ENCODE peak calls at places on chromosomes 12 and 14, in five cellular contexts. Q, G, N, W and C are unnamed samples. For H3K36me3, the result is how much of the 10 kb centered on the place peaks cover.

GRCh38 chr14:105071326-105071725 is 6.1 kb upstream of the GPR132 start:
- DNase-seq in Q (no peak), G (no peak), N (no peak), W (no peak), C (no peak)

GRCh38 chr12:14394317-14395058 is 29.0 kb downstream of the ATF7IP start:
- DNase-seq in Q (no peak), G (no peak), N (peak), W (no peak), C (peak)

GRCh38 chr12:4579305-4580097 is 17.5 kb downstream of the DYRK4 start:
- DNase-seq in Q (peak), G (no peak), N (no peak), W (no peak), C (no peak)

GRCh38 chr14:76293923-76294322 is 82.0 kb upstream of the ESRRB start:
- DNase-seq in Q (no peak), G (no peak), N (no peak), W (no peak), C (peak)

GRCh38 chr14:36383674-36384421 is 63.4 kb upstream of the MBIP start:
- DNase-seq in Q (no peak), G (no peak), N (no peak), W (peak), C (no peak)

GRCh38 chr12:1034726-1035457 is 43.9 kb downstream of the ERC1 start:
- DNase-seq in Q (no peak), G (no peak), N (no peak), W (no peak), C (no peak)

GRCh38 chr12:51270847-51271518 is 768 bp upstream of the SMAGP start:
- DNase-seq in Q (no peak), G (no peak), N (no peak), W (no peak), C (peak)

GRCh38 chr12:98402081-98402480 is 113.3 kb upstream of the TMPO start:
- DNase-seq in Q (no peak), G (no peak), N (no peak), W (no peak), C (no peak)

GRCh38 chr14:93045965-93046695 is 69.6 kb downstream of the ITPK1 start:
- DNase-seq in Q (no peak), G (no peak), N (peak), W (no peak), C (no peak)

GRCh38 chr12:1796515-1797010 is 23.8 kb upstream of the LRTM2 start:
- DNase-seq in Q (peak), G (peak), N (no peak), W (peak), C (peak)

GRCh38 chr12:65823481-65824313 is 586 bp upstream of the HMGA2 start:
- DNase-seq in Q (peak), G (peak), N (peak), W (peak), C (peak)

GRCh38 chr12:94151577-94151976 is 3.2 kb downstream of the PLXNC1 start:
- DNase-seq in Q (peak), G (no peak), N (no peak), W (no peak), C (peak)

GRCh38 chr12:68623984-68624383 is 13.3 kb downstream of the RAP1B start:
- DNase-seq in Q (no peak), G (no peak), N (no peak), W (no peak), C (no peak)

GRCh38 chr14:30482270-30482669 is 76.7 kb upstream of the G2E3 start:
- DNase-seq in Q (no peak), G (no peak), N (no peak), W (no peak), C (no peak)

GRCh38 chr12:57739387-57739786 is 845 bp upstream of the AGAP2 start:
- DNase-seq in Q (no peak), G (no peak), N (no peak), W (no peak), C (no peak)

GRCh38 chr12:46470975-46471374 is 98.4 kb upstream of the SLC38A2 start:
- DNase-seq in Q (no peak), G (no peak), N (no peak), W (no peak), C (no peak)

GRCh38 chr12:83864064-83864463 is 1048.5 kb downstream of the SLC6A15 start:
- DNase-seq in Q (no peak), G (no peak), N (no peak), W (no peak), C (no peak)

GRCh38 chr14:66403183-66403582 is 83.0 kb upstream of the CCDC196 start:
- DNase-seq in Q (no peak), G (no peak), N (no peak), W (no peak), C (no peak)

GRCh38 chr14:81337073-81337472 is 63.1 kb downstream of the STON2 start:
- DNase-seq in Q (no peak), G (no peak), N (no peak), W (no peak), C (no peak)

GRCh38 chr14:100406505-100407131 is 83.5 kb downstream of the SLC25A47 start:
- DNase-seq in Q (peak), G (no peak), N (no peak), W (no peak), C (peak)

GRCh38 chr14:22792158-22792557 is 23.1 kb downstream of the SLC7A7 start:
- DNase-seq in Q (no peak), G (no peak), N (no peak), W (no peak), C (no peak)

GRCh38 chr12:90908465-90908864 is 46.5 kb downstream of the CCER1 start:
- DNase-seq in Q (no peak), G (no peak), N (no peak), W (no peak), C (no peak)

GRCh38 chr12:77122661-77123060 is 57.3 kb upstream of the E2F7 start:
- DNase-seq in Q (no peak), G (no peak), N (no peak), W (no peak), C (no peak)

GRCh38 chr12:28108599-28108998 is 81.7 kb upstream of the CCDC91 start:
- DNase-seq in Q (no peak), G (no peak), N (no peak), W (no peak), C (no peak)

DNA sequence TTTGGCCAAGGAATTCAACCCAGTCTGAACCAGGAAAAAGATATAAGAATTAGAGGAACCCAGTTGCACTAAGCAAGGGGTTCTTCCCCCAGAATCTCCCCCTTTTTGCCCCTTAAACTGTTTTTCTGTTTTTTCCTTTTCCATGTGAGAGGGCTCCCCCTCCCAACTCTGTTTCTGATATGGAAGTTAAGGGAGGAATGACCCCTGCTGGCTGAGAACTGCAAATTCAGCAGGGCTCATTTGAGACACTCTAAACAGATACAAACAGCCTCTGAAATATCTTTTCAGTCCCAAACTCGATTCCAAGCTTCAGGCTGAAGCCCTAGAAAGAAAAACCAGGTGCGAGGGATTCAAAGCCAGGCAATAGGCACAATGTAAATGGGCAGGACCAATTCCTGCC is 132.7 kb downstream of the SLC41A2 start:
- DNase-seq in Q (no peak), G (no peak), N (no peak), W (no peak), C (no peak)
- H3K36me3 ChIP-seq in Q (under half), G (under half), N (under half), W (under half), C (under half)

GRCh38 chr14:77303417-77304156 is 17.1 kb downstream of the POMT2 start:
- DNase-seq in Q (no peak), G (no peak), N (no peak), W (no peak), C (peak)
- H3K36me3 ChIP-seq in Q (under half), G (under half), N (under half), W (under half), C (under half)

DNA sequence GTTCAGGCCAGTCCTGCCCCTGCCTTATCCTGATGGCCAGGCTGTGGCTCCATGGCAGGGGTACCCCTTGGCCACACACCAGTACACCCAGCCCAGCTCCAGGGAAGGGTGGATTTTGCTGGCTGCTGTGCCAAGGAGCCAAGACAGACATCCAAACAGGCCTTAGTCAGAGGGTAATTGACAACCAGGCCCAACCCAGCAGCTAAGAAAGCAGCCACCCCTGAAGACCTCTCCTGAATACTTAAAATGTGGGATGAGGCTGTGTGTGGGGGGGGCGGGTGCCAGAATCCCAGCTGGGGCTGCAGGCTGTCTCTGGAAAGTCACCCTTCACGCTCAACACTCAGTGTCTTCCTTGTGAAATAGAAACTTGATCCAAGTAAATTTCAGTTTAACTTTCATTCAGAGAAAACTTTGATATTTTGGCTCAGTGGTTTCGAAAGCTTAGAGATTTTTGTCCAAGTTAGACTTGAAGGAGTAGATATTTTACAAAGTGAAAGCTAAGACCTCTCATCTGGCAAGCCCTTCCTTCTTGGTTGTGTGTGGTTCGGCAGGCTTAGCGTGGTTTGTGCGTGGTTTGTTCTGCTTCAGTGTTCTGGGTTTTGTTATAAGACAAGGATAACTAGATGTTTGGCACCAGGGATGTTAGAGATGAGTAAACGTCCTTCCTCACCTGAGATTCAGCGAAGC is 5.1 kb downstream of the PAPLN start:
- DNase-seq in Q (no peak), G (no peak), N (no peak), W (peak), C (no peak)
- H3K36me3 ChIP-seq in Q (under half), G (under half), N (under half), W (under half), C (under half)

DNA sequence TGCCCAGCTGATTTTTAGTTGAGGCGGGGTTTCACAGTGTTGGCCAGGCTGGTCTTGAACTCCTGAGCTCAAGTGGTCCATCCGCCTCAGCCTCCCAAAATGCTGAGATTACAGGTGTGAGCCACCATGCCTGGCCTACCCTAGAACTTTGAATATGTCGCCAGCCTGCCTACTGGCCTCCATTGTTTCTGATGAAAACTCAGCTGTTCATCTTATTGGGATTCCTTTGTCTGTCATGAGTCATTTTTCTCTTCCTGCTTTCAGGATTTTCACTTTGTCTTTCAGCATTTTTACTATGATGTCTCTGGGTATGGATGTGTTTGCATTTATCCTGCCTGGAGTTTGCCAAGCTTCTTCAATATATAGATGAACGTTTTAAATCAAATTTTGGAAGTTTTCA is 8.1 kb upstream of the B3GNT4 start:
- DNase-seq in Q (no peak), G (no peak), N (no peak), W (no peak), C (no peak)
- H3K36me3 ChIP-seq in Q (under half), G (under half), N (under half), W (under half), C (under half)